ENCODE peak calls at places on chromosomes 12 and 14, in five cellular contexts. P, Q, F, Z and A are unnamed samples.

GRCh38 chr14:55977346-55977745 is 140.9 kb upstream of the PELI2 start:
- DNase-seq in P (no peak), Q (peak), F (no peak), Z (no peak), A (no peak)

GRCh38 chr12:92871121-92871520 is 58.0 kb downstream of the EEA1 start:
- DNase-seq in P (no peak), Q (no peak), F (no peak), Z (no peak), A (no peak)

GRCh38 chr14:95315156-95315555 is 4.6 kb downstream of the CLMN start:
- DNase-seq in P (no peak), Q (no peak), F (no peak), Z (no peak), A (no peak)

GRCh38 chr12:118840399-118840798 is 140.9 kb upstream of the SRRM4 start:
- DNase-seq in P (no peak), Q (no peak), F (peak), Z (peak), A (no peak)

GRCh38 chr14:91237219-91237618 is 7.3 kb downstream of the GPR68 start:
- DNase-seq in P (no peak), Q (no peak), F (no peak), Z (no peak), A (no peak)

GRCh38 chr14:34098045-34098984 is 147.4 kb upstream of the EGLN3 start:
- DNase-seq in P (peak), Q (peak), F (peak), Z (peak), A (no peak)

GRCh38 chr12:105453306-105453705 is 122.8 kb downstream of the C12orf75 start:
- DNase-seq in P (peak), Q (no peak), F (no peak), Z (no peak), A (no peak)

GRCh38 chr14:95215094-95215493 is 57.8 kb upstream of the DICER1 start:
- DNase-seq in P (no peak), Q (no peak), F (no peak), Z (no peak), A (no peak)

GRCh38 chr14:68458840-68459469 is 333.9 kb downstream of the ZFP36L1 start:
- DNase-seq in P (peak), Q (no peak), F (no peak), Z (peak), A (peak)

GRCh38 chr12:126907900-126908764 is 1358.8 kb upstream of the TMEM132C start:
- DNase-seq in P (no peak), Q (peak), F (no peak), Z (no peak), A (no peak)